ENCODE peak calls at places on chromosomes 1 and 21, in four cellular contexts. V is lung microvascular endothelial cell; O is stimulated activated naive B cell treated with anti-CD40 and anti-IgM and Interleukin-4, amounts not matched to agents 10 μg/mL and 1 μg/mL and 100 μg/mL, for 72 hours; U is Right ventricle myocardium superior. C is an unnamed sample.

GRCh38 chr1:110673197-110673701 is 1.5 kb downstream of the KCNA3 start:
- DNase-seq in O (no peak), U (no peak), V (no peak), C (no peak)

GRCh38 chr1:12188115-12188514 is 21.3 kb downstream of the TNFRSF1B start:
- DNase-seq in O (no peak), U (no peak), V (no peak), C (no peak)

GRCh38 chr1:17306407-17306806 is 1.6 kb upstream of the PADI4 start:
- DNase-seq in V (no peak), U (no peak), O (no peak), C (no peak)

GRCh38 chr1:189616893-189617292 is 860.8 kb downstream of the BRINP3 start:
- DNase-seq in U (no peak), V (no peak), O (no peak), C (no peak)

GRCh38 chr1:10642403-10643080 is 153.9 kb downstream of the CASZ1 start:
- DNase-seq in V (no peak), U (no peak), O (no peak), C (no peak)

GRCh38 chr21:21200103-21200938 is 202.1 kb downstream of the NCAM2 start:
- DNase-seq in U (peak; percentile 48), O (no peak), V (no peak), C (peak; percentile 74)

GRCh38 chr21:31293986-31294385 is 50.1 kb downstream of the TIAM1 start:
- DNase-seq in V (no peak), O (peak; percentile 45), U (no peak), C (no peak)

GRCh38 chr1:15125101-15125745 is 28.3 kb upstream of the TMEM51 start:
- DNase-seq in V (no peak), O (no peak), U (no peak), C (no peak)

GRCh38 chr21:37225440-37225839 is 41.7 kb downstream of the VPS26C start:
- DNase-seq in V (no peak), O (no peak), U (no peak), C (no peak)

GRCh38 chr1:32991819-32992488 is 27.3 kb upstream of the RNF19B start:
- DNase-seq in O (no peak), U (no peak), V (no peak), C (no peak)

GRCh38 chr1:921011-921837 is 2.5 kb upstream of the SAMD11 start:
- DNase-seq in U (peak; percentile 80), V (peak; percentile 79), O (no peak), C (peak; percentile 78)

GRCh38 chr1:2386636-2387611 is 4.4 kb downstream of the MORN1 start:
- DNase-seq in V (no peak), U (peak; percentile 30), O (no peak), C (peak; percentile 62)

GRCh38 chr1:3518256-3518655 is 63.8 kb downstream of the ARHGEF16 start:
- DNase-seq in V (no peak), O (no peak), U (no peak), C (no peak)

GRCh38 chr1:2540816-2541492 is 10.9 kb upstream of the HES5 start:
- DNase-seq in U (no peak), O (no peak), V (no peak), C (no peak)

GRCh38 chr1:170483041-170483440 is 48.9 kb upstream of the GORAB start:
- DNase-seq in U (no peak), V (no peak), O (no peak), C (no peak)

GRCh38 chr1:59141267-59141863 is 155.5 kb upstream of the FGGY start:
- DNase-seq in O (no peak), V (peak; percentile 15), U (peak; percentile 70), C (peak; percentile 43)

GRCh38 chr1:222240536-222241181 is 307.2 kb downstream of the HHIPL2 start:
- DNase-seq in O (no peak), U (no peak), V (no peak), C (no peak)

GRCh38 chr1:213982814-213983588 is 4.8 kb upstream of the PROX1 start:
- DNase-seq in O (no peak), V (peak; percentile 69), U (peak; percentile 57), C (no peak)

GRCh38 chr1:7856345-7856744 is 3.5 kb upstream of the UTS2 start:
- DNase-seq in O (no peak), U (no peak), V (no peak), C (no peak)